ENCODE peak calls at places on chromosomes 3 and 15, in ten cellular contexts. One of them, this sample, is unnamed.

GRCh38 chr3:29283297-29283681 is 2.4 kb downstream of the RBMS3 start:
- DNase-seq in thoracic aorta: no peak
- DNase-seq in uterus: no peak
- DNase-seq in RWPE1: no peak
- DNase-seq in CD8-positive, alpha-beta T cell: no peak
- DNase-seq in PC-3: no peak
- DNase-seq in IMR-90: peak
- DNase-seq in heart right ventricle: no peak
- DNase-seq in cardiac muscle cell: peak
- DNase-seq in MM.1S: no peak
- DNase-seq in this sample: no peak

GRCh38 chr3:104412608-104413580 is 953.8 kb upstream of the ALCAM start:
- DNase-seq in thoracic aorta: no peak
- DNase-seq in heart right ventricle: no peak
- DNase-seq in IMR-90: no peak
- DNase-seq in PC-3: no peak
- DNase-seq in uterus: no peak
- DNase-seq in RWPE1: no peak
- DNase-seq in MM.1S: no peak
- DNase-seq in CD8-positive, alpha-beta T cell: no peak
- DNase-seq in cardiac muscle cell: peak
- DNase-seq in this sample: no peak

GRCh38 chr3:28308196-28308595 is 40.3 kb upstream of the ZCWPW2 start:
- DNase-seq in RWPE1: no peak
- DNase-seq in cardiac muscle cell: peak
- DNase-seq in thoracic aorta: no peak
- DNase-seq in uterus: no peak
- DNase-seq in CD8-positive, alpha-beta T cell: no peak
- DNase-seq in IMR-90: no peak
- DNase-seq in PC-3: no peak
- DNase-seq in MM.1S: no peak
- DNase-seq in heart right ventricle: no peak
- DNase-seq in this sample: no peak

GRCh38 chr15:89127054-89127702 is 38.9 kb downstream of the ABHD2 start:
- DNase-seq in RWPE1: no peak
- DNase-seq in IMR-90: peak
- DNase-seq in cardiac muscle cell: no peak
- DNase-seq in CD8-positive, alpha-beta T cell: no peak
- DNase-seq in uterus: no peak
- DNase-seq in PC-3: peak
- DNase-seq in heart right ventricle: no peak
- DNase-seq in MM.1S: peak
- DNase-seq in thoracic aorta: no peak
- DNase-seq in this sample: no peak

GRCh38 chr3:106552401-106553043 is 683.7 kb upstream of the CBLB start:
- DNase-seq in uterus: no peak
- DNase-seq in PC-3: no peak
- DNase-seq in IMR-90: no peak
- DNase-seq in CD8-positive, alpha-beta T cell: no peak
- DNase-seq in cardiac muscle cell: peak
- DNase-seq in thoracic aorta: no peak
- DNase-seq in heart right ventricle: no peak
- DNase-seq in MM.1S: no peak
- DNase-seq in RWPE1: no peak
- DNase-seq in this sample: no peak

GRCh38 chr3:197555281-197556261 is at the start of gene BDH1:
- DNase-seq in heart right ventricle: peak
- DNase-seq in cardiac muscle cell: peak
- DNase-seq in uterus: peak
- DNase-seq in PC-3: peak
- DNase-seq in CD8-positive, alpha-beta T cell: peak
- DNase-seq in RWPE1: peak
- DNase-seq in IMR-90: no peak
- DNase-seq in MM.1S: peak
- DNase-seq in thoracic aorta: no peak
- DNase-seq in this sample: peak

GRCh38 chr3:18870642-18871041 is 277.7 kb upstream of the KCNH8 start:
- DNase-seq in RWPE1: no peak
- DNase-seq in MM.1S: no peak
- DNase-seq in IMR-90: no peak
- DNase-seq in heart right ventricle: no peak
- DNase-seq in thoracic aorta: no peak
- DNase-seq in CD8-positive, alpha-beta T cell: no peak
- DNase-seq in PC-3: peak
- DNase-seq in uterus: no peak
- DNase-seq in cardiac muscle cell: no peak
- DNase-seq in this sample: no peak

GRCh38 chr3:21920431-21920830 is 169.4 kb upstream of the ZNF385D start:
- DNase-seq in RWPE1: no peak
- DNase-seq in cardiac muscle cell: peak
- DNase-seq in IMR-90: peak
- DNase-seq in uterus: no peak
- DNase-seq in MM.1S: no peak
- DNase-seq in CD8-positive, alpha-beta T cell: no peak
- DNase-seq in heart right ventricle: no peak
- DNase-seq in PC-3: peak
- DNase-seq in thoracic aorta: no peak
- DNase-seq in this sample: no peak

GRCh38 chr15:60656491-60657284 is 177.7 kb upstream of the ICE2 start:
- DNase-seq in IMR-90: no peak
- DNase-seq in thoracic aorta: no peak
- DNase-seq in CD8-positive, alpha-beta T cell: no peak
- DNase-seq in cardiac muscle cell: peak
- DNase-seq in PC-3: no peak
- DNase-seq in RWPE1: no peak
- DNase-seq in MM.1S: no peak
- DNase-seq in heart right ventricle: no peak
- DNase-seq in uterus: no peak
- DNase-seq in this sample: no peak

GRCh38 chr15:62469874-62470688 is 305.0 kb upstream of the C2CD4B start:
- DNase-seq in IMR-90: peak
- DNase-seq in thoracic aorta: peak
- DNase-seq in PC-3: peak
- DNase-seq in MM.1S: no peak
- DNase-seq in CD8-positive, alpha-beta T cell: no peak
- DNase-seq in cardiac muscle cell: peak
- DNase-seq in RWPE1: no peak
- DNase-seq in heart right ventricle: peak
- DNase-seq in uterus: peak
- DNase-seq in this sample: peak

GRCh38 chr3:3464131-3464530 is 284.6 kb upstream of the CRBN start:
- DNase-seq in uterus: no peak
- DNase-seq in RWPE1: no peak
- DNase-seq in cardiac muscle cell: no peak
- DNase-seq in CD8-positive, alpha-beta T cell: no peak
- DNase-seq in MM.1S: no peak
- DNase-seq in IMR-90: no peak
- DNase-seq in thoracic aorta: no peak
- DNase-seq in heart right ventricle: no peak
- DNase-seq in PC-3: no peak
- DNase-seq in this sample: no peak

GRCh38 chr3:184669578-184669977 is 42.3 kb downstream of the MAGEF1 start:
- DNase-seq in thoracic aorta: no peak
- DNase-seq in uterus: no peak
- DNase-seq in CD8-positive, alpha-beta T cell: no peak
- DNase-seq in IMR-90: no peak
- DNase-seq in RWPE1: no peak
- DNase-seq in PC-3: no peak
- DNase-seq in cardiac muscle cell: no peak
- DNase-seq in heart right ventricle: no peak
- DNase-seq in MM.1S: no peak
- DNase-seq in this sample: no peak

GRCh38 chr3:164452707-164453106 is 625.6 kb downstream of the SI start:
- DNase-seq in IMR-90: no peak
- DNase-seq in RWPE1: no peak
- DNase-seq in thoracic aorta: no peak
- DNase-seq in heart right ventricle: no peak
- DNase-seq in CD8-positive, alpha-beta T cell: no peak
- DNase-seq in MM.1S: no peak
- DNase-seq in uterus: no peak
- DNase-seq in PC-3: no peak
- DNase-seq in cardiac muscle cell: no peak
- DNase-seq in this sample: no peak

GRCh38 chr15:93144477-93145270 is 55.7 kb upstream of the RGMA start:
- DNase-seq in IMR-90: no peak
- DNase-seq in MM.1S: no peak
- DNase-seq in CD8-positive, alpha-beta T cell: no peak
- DNase-seq in RWPE1: no peak
- DNase-seq in PC-3: no peak
- DNase-seq in thoracic aorta: no peak
- DNase-seq in cardiac muscle cell: no peak
- DNase-seq in heart right ventricle: no peak
- DNase-seq in uterus: peak
- DNase-seq in this sample: no peak

GRCh38 chr3:100709840-100710235 is 544 bp downstream of the TFG start:
- DNase-seq in thoracic aorta: no peak
- DNase-seq in uterus: peak
- DNase-seq in cardiac muscle cell: peak
- DNase-seq in RWPE1: peak
- DNase-seq in MM.1S: peak
- DNase-seq in IMR-90: peak
- DNase-seq in heart right ventricle: peak
- DNase-seq in CD8-positive, alpha-beta T cell: peak
- DNase-seq in PC-3: peak
- DNase-seq in this sample: no peak

DNA sequence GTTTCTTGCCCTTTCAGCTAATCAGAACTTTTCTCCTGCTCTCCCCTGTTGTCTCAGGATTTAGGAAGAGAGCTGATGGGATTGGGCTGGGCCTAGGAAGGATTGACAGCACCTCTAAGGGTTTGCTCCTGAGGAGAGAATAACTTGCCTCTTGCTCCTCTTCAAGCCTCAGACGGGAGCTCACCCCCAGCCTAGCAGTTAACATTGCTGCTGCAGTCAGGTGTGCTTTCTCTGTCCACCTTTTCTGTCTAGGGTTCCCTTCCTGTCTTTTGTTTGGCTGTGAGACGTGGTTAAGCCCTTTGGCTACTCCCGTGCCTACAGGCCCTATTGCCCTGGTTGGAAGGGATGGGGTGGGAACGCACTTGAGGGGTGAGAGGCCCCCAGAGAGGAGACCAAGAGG is 20.1 kb downstream of the TMEM108 start:
- DNase-seq in heart right ventricle: no peak
- DNase-seq in cardiac muscle cell: no peak
- DNase-seq in CD8-positive, alpha-beta T cell: no peak
- DNase-seq in thoracic aorta: no peak
- DNase-seq in RWPE1: no peak
- DNase-seq in PC-3: no peak
- DNase-seq in IMR-90: no peak
- DNase-seq in uterus: no peak
- DNase-seq in MM.1S: no peak
- DNase-seq in this sample: no peak
- H3K27ac ChIP-seq in heart right ventricle: no peak
- H3K27ac ChIP-seq in cardiac muscle cell: no peak
- H3K27ac ChIP-seq in CD8-positive, alpha-beta T cell: no peak
- H3K27ac ChIP-seq in thoracic aorta: no peak
- H3K27ac ChIP-seq in RWPE1: no peak
- H3K27ac ChIP-seq in PC-3: no peak
- H3K27ac ChIP-seq in IMR-90: no peak
- H3K27ac ChIP-seq in uterus: no peak
- H3K27ac ChIP-seq in MM.1S: no peak
- H3K27ac ChIP-seq in this sample: no peak

GRCh38 chr3:14216257-14217048 is 37.8 kb downstream of the LSM3 start:
- DNase-seq in PC-3: no peak
- DNase-seq in uterus: no peak
- DNase-seq in thoracic aorta: no peak
- DNase-seq in CD8-positive, alpha-beta T cell: peak
- DNase-seq in MM.1S: no peak
- DNase-seq in IMR-90: no peak
- DNase-seq in RWPE1: no peak
- DNase-seq in heart right ventricle: peak
- DNase-seq in cardiac muscle cell: peak
- DNase-seq in this sample: peak
- TF ChIP-seq CTCF in PC-3: peak
- TF ChIP-seq CTCF in uterus: peak
- TF ChIP-seq CTCF in thoracic aorta: no peak
- TF ChIP-seq CTCF in CD8-positive, alpha-beta T cell: no peak
- TF ChIP-seq CTCF in MM.1S: no peak
- TF ChIP-seq CTCF in IMR-90: no peak
- TF ChIP-seq CTCF in RWPE1: no peak
- TF ChIP-seq CTCF in heart right ventricle: peak
- TF ChIP-seq CTCF in cardiac muscle cell: peak
- TF ChIP-seq CTCF in this sample: no peak

GRCh38 chr15:99409560-99409959 is 156.2 kb upstream of the MEF2A start:
- DNase-seq in cardiac muscle cell: no peak
- DNase-seq in CD8-positive, alpha-beta T cell: no peak
- DNase-seq in PC-3: no peak
- DNase-seq in uterus: no peak
- DNase-seq in RWPE1: no peak
- DNase-seq in heart right ventricle: no peak
- DNase-seq in IMR-90: no peak
- DNase-seq in thoracic aorta: no peak
- DNase-seq in MM.1S: no peak
- DNase-seq in this sample: no peak

GRCh38 chr15:99408236-99409096 is 157.2 kb downstream of the LRRC28 start:
- DNase-seq in cardiac muscle cell: peak
- DNase-seq in thoracic aorta: no peak
- DNase-seq in CD8-positive, alpha-beta T cell: no peak
- DNase-seq in uterus: peak
- DNase-seq in MM.1S: no peak
- DNase-seq in IMR-90: peak
- DNase-seq in PC-3: no peak
- DNase-seq in RWPE1: no peak
- DNase-seq in heart right ventricle: peak
- DNase-seq in this sample: peak

GRCh38 chr15:99410477-99410876 is 155.3 kb upstream of the MEF2A start:
- DNase-seq in PC-3: no peak
- DNase-seq in CD8-positive, alpha-beta T cell: no peak
- DNase-seq in RWPE1: no peak
- DNase-seq in uterus: no peak
- DNase-seq in thoracic aorta: no peak
- DNase-seq in cardiac muscle cell: no peak
- DNase-seq in IMR-90: no peak
- DNase-seq in heart right ventricle: no peak
- DNase-seq in MM.1S: no peak
- DNase-seq in this sample: no peak

GRCh38 chr15:99407716-99408115 is 156.4 kb downstream of the LRRC28 start:
- DNase-seq in thoracic aorta: no peak
- DNase-seq in CD8-positive, alpha-beta T cell: no peak
- DNase-seq in heart right ventricle: no peak
- DNase-seq in RWPE1: no peak
- DNase-seq in PC-3: no peak
- DNase-seq in IMR-90: no peak
- DNase-seq in uterus: no peak
- DNase-seq in cardiac muscle cell: no peak
- DNase-seq in MM.1S: no peak
- DNase-seq in this sample: no peak

GRCh38 chr15:99409097-99409473 is 156.7 kb upstream of the MEF2A start:
- DNase-seq in CD8-positive, alpha-beta T cell: no peak
- DNase-seq in MM.1S: no peak
- DNase-seq in heart right ventricle: peak
- DNase-seq in cardiac muscle cell: peak
- DNase-seq in IMR-90: peak
- DNase-seq in thoracic aorta: no peak
- DNase-seq in RWPE1: peak
- DNase-seq in uterus: no peak
- DNase-seq in PC-3: peak
- DNase-seq in this sample: peak
- H3K27ac ChIP-seq in CD8-positive, alpha-beta T cell: no peak
- H3K27ac ChIP-seq in MM.1S: no peak
- H3K27ac ChIP-seq in heart right ventricle: peak
- H3K27ac ChIP-seq in cardiac muscle cell: peak
- H3K27ac ChIP-seq in IMR-90: no peak
- H3K27ac ChIP-seq in thoracic aorta: peak
- H3K27ac ChIP-seq in RWPE1: peak
- H3K27ac ChIP-seq in uterus: peak
- H3K27ac ChIP-seq in PC-3: no peak
- H3K27ac ChIP-seq in this sample: no peak

GRCh38 chr3:42600958-42601675 is 631 bp downstream of the NKTR start:
- DNase-seq in IMR-90: peak
- DNase-seq in PC-3: peak
- DNase-seq in MM.1S: peak
- DNase-seq in thoracic aorta: peak
- DNase-seq in uterus: peak
- DNase-seq in heart right ventricle: peak
- DNase-seq in cardiac muscle cell: peak
- DNase-seq in RWPE1: peak
- DNase-seq in CD8-positive, alpha-beta T cell: no peak
- DNase-seq in this sample: peak
- TF ChIP-seq CTCF in IMR-90: no peak
- TF ChIP-seq CTCF in PC-3: no peak
- TF ChIP-seq CTCF in MM.1S: peak
- TF ChIP-seq CTCF in thoracic aorta: no peak
- TF ChIP-seq CTCF in uterus: peak
- TF ChIP-seq CTCF in heart right ventricle: no peak
- TF ChIP-seq CTCF in cardiac muscle cell: no peak
- TF ChIP-seq CTCF in RWPE1: no peak
- TF ChIP-seq CTCF in CD8-positive, alpha-beta T cell: no peak
- TF ChIP-seq CTCF in this sample: no peak